ENCODE peak calls at places on chromosome 22, in ten cellular contexts. L, X, N, I, K, Z, H, E, M and U are unnamed samples.

GRCh38 chr22:50165438-50166123 is 5.0 kb upstream of the PANX2 start:
- DNase-seq in L (no peak), X (no peak), N (no peak), I (no peak), K (no peak), Z (no peak), H (no peak), E (no peak), M (no peak), U (no peak)

GRCh38 chr22:24503137-24503850 is 8.2 kb downstream of the UPB1 start:
- DNase-seq in L (peak; percentile 32), X (no peak), N (no peak), I (no peak), K (no peak), Z (peak; percentile 76), H (peak; percentile 60), E (peak; percentile 57), M (peak; percentile 63), U (peak; percentile 33)

GRCh38 chr22:43293661-43294392 is 49.3 kb downstream of the SCUBE1 start:
- DNase-seq in L (no peak), X (peak; percentile 21), N (peak; percentile 74), I (no peak), K (peak; percentile 92), Z (peak; percentile 81), H (peak; percentile 76), E (no peak), M (no peak), U (no peak)

GRCh38 chr22:24134090-24134846 is 47.0 kb upstream of the SUSD2 start:
- DNase-seq in L (peak; percentile 53), X (no peak), N (no peak), I (no peak), K (no peak), Z (peak; percentile 50), H (no peak), E (peak; percentile 73), M (peak; percentile 34), U (no peak)

GRCh38 chr22:49133541-49133940 is 694.1 kb downstream of the BRD1 start:
- DNase-seq in L (no peak), X (no peak), N (no peak), I (no peak), K (peak; percentile 49), Z (no peak), H (no peak), E (no peak), M (no peak), U (no peak)

GRCh38 chr22:22882033-22882717 is 5.4 kb upstream of the IGLL5 start:
- DNase-seq in L (no peak), X (no peak), N (no peak), I (no peak), K (peak; percentile 75), Z (peak; percentile 38), H (peak; percentile 14), E (no peak), M (no peak), U (no peak)

GRCh38 chr22:46824348-46824909 is 62.0 kb downstream of the TBC1D22A start:
- DNase-seq in L (no peak), X (no peak), N (no peak), I (no peak), K (no peak), Z (no peak), H (no peak), E (no peak), M (no peak), U (no peak)

GRCh38 chr22:20530368-20531153 is 23.2 kb downstream of the MED15 start:
- DNase-seq in L (no peak), X (no peak), N (no peak), I (no peak), K (no peak), Z (no peak), H (peak; percentile 81), E (no peak), M (no peak), U (no peak)

GRCh38 chr22:48968201-48968959 is 859.3 kb downstream of the BRD1 start:
- DNase-seq in L (no peak), X (no peak), N (no peak), I (no peak), K (peak; percentile 70), Z (peak; percentile 55), H (no peak), E (no peak), M (peak; percentile 7), U (no peak)

GRCh38 chr22:24303007-24303406 is 32.4 kb downstream of the SPECC1L start:
- DNase-seq in L (no peak), X (no peak), N (no peak), I (no peak), K (no peak), Z (peak; percentile 28), H (no peak), E (no peak), M (no peak), U (no peak)